ENCODE peak calls at places on chromosomes 2 and 18, in six cellular contexts. R, V, K, X, C and Y are unnamed samples.

GRCh38 chr2:85255813-85256581 is 71.8 kb downstream of the TGOLN2 start:
- DNase-seq in X (no peak), K (no peak), R (peak), V (no peak), C (no peak), Y (no peak)

GRCh38 chr2:237886702-237887481 is 27.5 kb downstream of the RAMP1 start:
- DNase-seq in C (no peak), V (no peak), R (no peak), X (peak), K (no peak), Y (no peak)

GRCh38 chr2:127486247-127486912 is 39.9 kb downstream of the IWS1 start:
- DNase-seq in X (no peak), R (no peak), K (no peak), C (no peak), V (no peak), Y (no peak)

GRCh38 chr2:62505649-62506420 is at the start of gene TMEM17:
- DNase-seq in R (peak), C (peak), K (peak), X (peak), V (peak), Y (peak)

GRCh38 chr2:152097291-152098032 is 1.4 kb downstream of the CACNB4 start:
- DNase-seq in V (no peak), X (no peak), R (peak), C (peak), K (no peak), Y (peak)

GRCh38 chr2:38345323-38346038 is 31.6 kb downstream of the ATL2 start:
- DNase-seq in C (no peak), R (no peak), V (no peak), K (no peak), X (no peak), Y (no peak)

GRCh38 chr2:101815154-101815553 is 117.6 kb downstream of the MAP4K4 start:
- DNase-seq in V (no peak), R (no peak), X (no peak), K (peak), C (no peak), Y (no peak)

GRCh38 chr2:227280895-227281294 is 44.2 kb upstream of the MFF start:
- DNase-seq in K (no peak), C (no peak), X (no peak), V (no peak), R (peak), Y (no peak)

GRCh38 chr2:188983427-188984101 is 9.4 kb downstream of the COL3A1 start:
- DNase-seq in V (no peak), K (no peak), X (no peak), R (peak), C (no peak), Y (peak)

GRCh38 chr2:30255466-30256408 is 24.4 kb downstream of the LBH start:
- DNase-seq in C (no peak), V (no peak), R (no peak), X (no peak), K (no peak), Y (no peak)

GRCh38 chr2:37890893-37891495 is 34.1 kb upstream of the RMDN2 start:
- DNase-seq in C (peak), R (peak), X (peak), K (peak), V (no peak), Y (peak)

GRCh38 chr2:28533021-28533420 is 37.2 kb downstream of the PLB1 start:
- DNase-seq in X (no peak), K (no peak), R (no peak), C (no peak), V (no peak), Y (no peak)

GRCh38 chr18:37520508-37520907 is 45.1 kb downstream of the CELF4 start:
- DNase-seq in C (no peak), R (no peak), K (no peak), X (no peak), V (no peak), Y (no peak)

GRCh38 chr2:25587361-25587760 is 86.0 kb downstream of the DTNB start:
- DNase-seq in R (peak), X (no peak), C (peak), V (peak), K (no peak), Y (peak)

GRCh38 chr2:149313512-149313972 is 16.8 kb upstream of the LYPD6 start:
- DNase-seq in X (no peak), R (no peak), V (peak), K (peak), C (peak), Y (peak)

GRCh38 chr2:152511981-152512380 is 177.0 kb downstream of the FMNL2 start:
- DNase-seq in C (no peak), R (no peak), V (no peak), K (no peak), X (no peak), Y (no peak)

GRCh38 chr2:109238580-109238979 is 109.6 kb downstream of the SH3RF3 start:
- DNase-seq in X (peak), C (peak), K (no peak), R (peak), V (peak), Y (no peak)

GRCh38 chr2:9771481-9772017 is 71.7 kb upstream of the TAF1B start:
- DNase-seq in K (no peak), X (no peak), C (peak), V (no peak), R (peak), Y (peak)

GRCh38 chr18:74183110-74183509 is 34.8 kb downstream of the TIMM21 start:
- DNase-seq in R (no peak), K (peak), X (no peak), V (no peak), C (no peak), Y (no peak)

GRCh38 chr18:78564030-78564429 is 415.6 kb upstream of the SALL3 start:
- DNase-seq in K (no peak), R (no peak), X (no peak), C (no peak), V (no peak), Y (no peak)

GRCh38 chr2:64975232-64975791 is 13.9 kb upstream of the SLC1A4 start:
- DNase-seq in C (peak), R (peak), X (peak), K (no peak), V (no peak), Y (peak)

GRCh38 chr2:240630771-240631560 is 5.7 kb downstream of the GPR35 start:
- DNase-seq in R (no peak), C (no peak), K (no peak), X (peak), V (no peak), Y (no peak)

GRCh38 chr2:27627963-27628766 is 647 bp downstream of the CCDC121 start:
- DNase-seq in R (peak), X (no peak), K (no peak), C (peak), V (peak), Y (peak)

GRCh38 chr2:205543937-205544702 is 138.2 kb upstream of the NRP2 start:
- DNase-seq in V (no peak), K (no peak), X (no peak), C (no peak), R (no peak), Y (no peak)

GRCh38 chr18:42706618-42707017 is 408.9 kb downstream of the RIT2 start:
- DNase-seq in C (no peak), K (no peak), V (no peak), X (no peak), R (no peak), Y (no peak)

GRCh38 chr18:7002107-7002506 is 115.5 kb downstream of the LAMA1 start:
- DNase-seq in R (no peak), V (no peak), C (no peak), K (no peak), X (no peak), Y (no peak)

GRCh38 chr2:43224131-43224570 is 2.3 kb downstream of the ZFP36L2 start:
- DNase-seq in R (peak), C (peak), X (peak), V (no peak), K (peak), Y (peak)

GRCh38 chr2:110662560-110662959 is 15.3 kb downstream of the BUB1 start:
- DNase-seq in K (no peak), V (no peak), C (no peak), R (peak), X (no peak), Y (no peak)

GRCh38 chr18:35322486-35323258 is 21.5 kb downstream of the ZNF24 start:
- DNase-seq in C (no peak), K (no peak), R (no peak), V (no peak), X (no peak), Y (no peak)

GRCh38 chr2:128357561-128358370 is 39.1 kb upstream of the HS6ST1 start:
- DNase-seq in V (no peak), X (no peak), R (no peak), K (no peak), C (no peak), Y (no peak)

GRCh38 chr2:144708641-144709040 is 188.7 kb upstream of the ZEB2 start:
- DNase-seq in C (no peak), X (no peak), V (no peak), R (no peak), K (no peak), Y (no peak)

GRCh38 chr2:13052547-13052946 is 335.8 kb downstream of the TRIB2 start:
- DNase-seq in C (no peak), K (no peak), X (no peak), R (no peak), V (no peak), Y (no peak)

GRCh38 chr2:212939777-212940531 is 211.5 kb downstream of the IKZF2 start:
- DNase-seq in C (no peak), R (no peak), K (peak), X (no peak), V (no peak), Y (no peak)